ENCODE peak calls at places on chromosomes 3 and 15, in five cellular contexts. G, I, D, H and O are unnamed samples. For H3K36me3, the result is how much of the 10 kb centered on the place peaks cover.

GRCh38 chr3:152151216-152151874 is 117.4 kb upstream of the MBNL1 start:
- DNase-seq in G (no peak), I (no peak), D (no peak), H (no peak), O (no peak)

GRCh38 chr15:77507911-77508310 is 87.2 kb downstream of the HMG20A start:
- DNase-seq in G (peak), I (peak), D (no peak), H (no peak), O (no peak)

GRCh38 chr3:99504258-99504657 is 134.1 kb upstream of the COL8A1 start:
- DNase-seq in G (peak), I (no peak), D (no peak), H (no peak), O (no peak)

GRCh38 chr3:139521811-139522210 is 17.7 kb downstream of the RBP1 start:
- DNase-seq in G (no peak), I (no peak), D (no peak), H (no peak), O (no peak)

GRCh38 chr3:100063929-100064461 is 50.3 kb downstream of the FILIP1L start:
- DNase-seq in G (peak), I (no peak), D (no peak), H (no peak), O (no peak)

GRCh38 chr3:170728181-170728580 is 141.8 kb downstream of the RPL22L1 start:
- DNase-seq in G (no peak), I (no peak), D (no peak), H (no peak), O (no peak)

GRCh38 chr3:50249459-50249858 is 13.5 kb downstream of the GNAI2 start:
- DNase-seq in G (no peak), I (no peak), D (no peak), H (no peak), O (no peak)

GRCh38 chr3:128311441-128311844 is 155.2 kb downstream of the DNAJB8 start:
- DNase-seq in G (no peak), I (no peak), D (no peak), H (no peak), O (no peak)

GRCh38 chr15:65466901-65467300 is 44.2 kb upstream of the IGDCC4 start:
- DNase-seq in G (no peak), I (no peak), D (no peak), H (no peak), O (no peak)
- H3K36me3 ChIP-seq in G (under half), I (under half), D (under half), H (under half), O (half or more)

DNA sequence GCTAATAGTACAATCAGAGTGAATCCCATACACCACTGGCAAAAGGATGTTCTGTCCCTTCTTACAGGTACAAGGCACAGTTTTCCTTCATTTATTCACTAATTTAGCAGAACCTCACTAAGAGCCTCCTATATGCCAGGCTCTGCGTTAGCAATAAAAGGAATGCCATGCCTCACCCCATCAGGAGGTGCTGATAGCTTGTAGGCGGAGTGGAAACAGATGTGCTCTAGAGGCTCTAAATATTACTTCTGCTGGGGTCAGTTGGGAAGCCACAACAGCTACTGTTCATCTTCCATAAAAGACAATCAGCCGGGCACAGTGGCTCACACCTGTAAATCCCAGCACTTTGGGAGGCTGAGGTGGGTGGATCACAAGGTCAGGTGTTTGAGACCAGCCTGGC is 24.4 kb downstream of the MLH1 start:
- DNase-seq in G (no peak), I (no peak), D (no peak), H (no peak), O (no peak)
- TF ChIP-seq SRF in G (no peak), I (no peak), D (no peak), H (no peak), O (no peak)

GRCh38 chr15:64130159-64130558 is 21.4 kb upstream of the SNX22 start:
- DNase-seq in G (no peak), I (no peak), D (no peak), H (no peak), O (no peak)
- H3K36me3 ChIP-seq in G (under half), I (half or more), D (under half), H (under half), O (half or more)

GRCh38 chr3:9395570-9396300 is 1.7 kb upstream of the SETD5 start:
- DNase-seq in G (no peak), I (no peak), D (no peak), H (no peak), O (no peak)

GRCh38 chr3:9397331-9397910 is at the start of gene SETD5:
- DNase-seq in G (peak), I (peak), D (peak), H (peak), O (peak)

GRCh38 chr3:9397911-9398714 is 698 bp downstream of the SETD5 start:
- DNase-seq in G (peak), I (no peak), D (no peak), H (no peak), O (peak)

GRCh38 chr3:9396632-9397330 is 634 bp upstream of the SETD5 start:
- DNase-seq in G (peak), I (peak), D (peak), H (peak), O (peak)

DNA sequence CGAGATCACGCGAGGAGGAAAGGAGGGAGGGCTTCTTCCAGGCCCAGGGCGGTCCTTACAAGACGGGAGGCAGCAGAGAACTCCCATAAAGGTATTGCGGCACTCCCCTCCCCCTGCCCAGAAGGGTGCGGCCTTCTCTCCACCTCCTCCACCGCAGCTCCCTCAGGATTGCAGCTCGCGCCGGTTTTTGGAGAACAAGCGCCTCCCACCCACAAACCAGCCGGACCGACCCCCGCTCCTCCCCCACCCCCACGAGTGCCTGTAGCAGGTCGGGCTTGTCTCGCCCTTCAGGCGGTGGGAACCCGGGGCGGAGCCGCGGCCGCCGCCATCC is 1.1 kb upstream of the SETD5 start:
- DNase-seq in G (no peak), I (peak), D (peak), H (peak), O (peak)
- TF ChIP-seq SRF in G (no peak), I (no peak), D (no peak), H (no peak), O (peak)

DNA sequence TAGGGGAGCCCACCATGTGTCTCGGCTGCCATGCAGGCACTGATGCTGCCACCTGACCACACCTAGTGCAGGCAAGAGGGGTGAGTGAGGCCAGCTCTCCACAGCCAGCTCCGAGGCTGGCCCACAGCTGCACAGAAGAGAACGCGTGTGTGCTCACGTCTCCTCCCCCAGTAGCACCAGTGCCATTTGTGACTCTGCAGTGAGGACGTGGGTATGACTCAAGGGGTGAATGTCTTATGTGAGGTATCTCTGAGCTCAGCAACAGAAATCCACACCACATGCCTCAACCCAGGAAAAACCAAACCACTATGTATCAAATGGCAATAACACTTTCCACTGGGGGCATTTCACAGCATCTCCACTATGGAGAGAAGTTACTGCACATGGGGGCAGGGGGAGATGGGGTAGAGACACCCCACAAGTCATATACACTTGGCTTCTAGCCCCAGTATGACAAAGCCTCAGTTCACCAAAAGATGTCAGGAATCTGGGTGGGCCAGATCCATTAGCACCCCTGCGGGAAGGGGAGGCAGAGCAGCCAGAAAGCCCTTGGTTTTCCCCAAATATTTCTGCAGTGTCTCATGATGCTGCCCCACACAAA is 87.6 kb downstream of the LRIG1 start:
- DNase-seq in G (no peak), I (no peak), D (no peak), H (no peak), O (no peak)
- H3K36me3 ChIP-seq in G (under half), I (under half), D (half or more), H (under half), O (under half)

DNA sequence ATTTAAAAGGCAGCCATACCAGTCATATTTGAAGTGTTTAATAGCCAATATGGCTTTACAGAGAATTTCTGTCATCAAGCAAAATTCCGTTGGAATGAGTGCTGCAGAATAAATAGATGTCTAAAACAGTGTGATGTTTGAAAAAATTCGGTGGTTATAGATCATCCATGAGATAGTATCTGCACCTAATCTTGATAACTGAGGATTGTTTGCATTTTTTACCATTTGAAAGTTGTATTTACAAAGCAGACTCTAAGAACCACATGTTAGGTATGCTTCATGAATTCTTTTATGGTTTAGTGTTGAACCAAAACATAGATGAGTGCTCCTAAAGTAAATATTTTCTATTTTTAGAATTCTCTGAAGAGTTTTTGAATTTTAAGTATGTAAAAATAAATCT is 476.1 kb downstream of the NAALADL2 start:
- DNase-seq in G (no peak), I (no peak), D (no peak), H (no peak), O (no peak)
- TF ChIP-seq SRF in G (no peak), I (no peak), D (no peak), H (no peak), O (no peak)